ENCODE peak calls at places on chromosomes 13 and 19, in eight cellular contexts. One of them, this sample, is unnamed.
A peak's percentile ranks its signal among the peaks of the same experiment; 100 is the strongest.

GRCh38 chr13:41505209-41505835 is 48.0 kb downstream of the RGCC start:
- DNase-seq in NB4: no peak
- DNase-seq in iPS-NIHi11: no peak
- DNase-seq in vagina: no peak
- DNase-seq in NCI-H2081: no peak
- DNase-seq in ELR: peak; percentile 88
- DNase-seq in body of pancreas: no peak
- DNase-seq in T-helper 2 cell: no peak
- DNase-seq in this sample: no peak

GRCh38 chr13:112248406-112248760 is 127.8 kb upstream of the SPACA7 start:
- DNase-seq in NB4: no peak
- DNase-seq in iPS-NIHi11: no peak
- DNase-seq in vagina: peak; percentile 11
- DNase-seq in NCI-H2081: no peak
- DNase-seq in ELR: no peak
- DNase-seq in body of pancreas: no peak
- DNase-seq in T-helper 2 cell: no peak
- DNase-seq in this sample: no peak

GRCh38 chr13:112141643-112142400 is 74.9 kb downstream of the SOX1 start:
- DNase-seq in NB4: no peak
- DNase-seq in iPS-NIHi11: no peak
- DNase-seq in vagina: no peak
- DNase-seq in NCI-H2081: no peak
- DNase-seq in ELR: no peak
- DNase-seq in body of pancreas: no peak
- DNase-seq in T-helper 2 cell: no peak
- DNase-seq in this sample: no peak

GRCh38 chr19:19459099-19459498 is 53.6 kb downstream of the GATAD2A start:
- DNase-seq in NB4: no peak
- DNase-seq in iPS-NIHi11: no peak
- DNase-seq in vagina: no peak
- DNase-seq in NCI-H2081: no peak
- DNase-seq in ELR: peak; percentile 60
- DNase-seq in body of pancreas: no peak
- DNase-seq in T-helper 2 cell: no peak
- DNase-seq in this sample: no peak

GRCh38 chr19:16405091-16405490 is 66.7 kb downstream of the EPS15L1 start:
- DNase-seq in NB4: no peak
- DNase-seq in iPS-NIHi11: no peak
- DNase-seq in vagina: no peak
- DNase-seq in NCI-H2081: no peak
- DNase-seq in ELR: no peak
- DNase-seq in body of pancreas: no peak
- DNase-seq in T-helper 2 cell: no peak
- DNase-seq in this sample: no peak

GRCh38 chr13:113034451-113035208 is 65.6 kb downstream of the MCF2L start:
- DNase-seq in NB4: peak; percentile 26
- DNase-seq in iPS-NIHi11: peak; percentile 81
- DNase-seq in vagina: no peak
- DNase-seq in NCI-H2081: peak; percentile 18
- DNase-seq in ELR: peak; percentile 70
- DNase-seq in body of pancreas: peak; percentile 38
- DNase-seq in T-helper 2 cell: no peak
- DNase-seq in this sample: no peak

GRCh38 chr13:99725644-99726043 is 224.4 kb downstream of the TM9SF2 start:
- DNase-seq in NB4: no peak
- DNase-seq in iPS-NIHi11: no peak
- DNase-seq in vagina: no peak
- DNase-seq in NCI-H2081: no peak
- DNase-seq in ELR: no peak
- DNase-seq in body of pancreas: no peak
- DNase-seq in T-helper 2 cell: no peak
- DNase-seq in this sample: no peak

GRCh38 chr19:32318884-32319520 is 26.4 kb upstream of the ZNF507 start:
- DNase-seq in NB4: peak; percentile 30
- DNase-seq in iPS-NIHi11: peak; percentile 72
- DNase-seq in vagina: peak; percentile 62
- DNase-seq in NCI-H2081: no peak
- DNase-seq in ELR: peak; percentile 42
- DNase-seq in body of pancreas: no peak
- DNase-seq in T-helper 2 cell: no peak
- DNase-seq in this sample: peak; percentile 19

GRCh38 chr19:41914906-41915247 is 13.4 kb downstream of the ERFL start:
- DNase-seq in NB4: no peak
- DNase-seq in iPS-NIHi11: no peak
- DNase-seq in vagina: no peak
- DNase-seq in NCI-H2081: no peak
- DNase-seq in ELR: no peak
- DNase-seq in body of pancreas: no peak
- DNase-seq in T-helper 2 cell: no peak
- DNase-seq in this sample: no peak

GRCh38 chr19:3673506-3674439 is 26.5 kb downstream of the PIP5K1C start:
- DNase-seq in NB4: no peak
- DNase-seq in iPS-NIHi11: no peak
- DNase-seq in vagina: no peak
- DNase-seq in NCI-H2081: no peak
- DNase-seq in ELR: no peak
- DNase-seq in body of pancreas: no peak
- DNase-seq in T-helper 2 cell: no peak
- DNase-seq in this sample: peak; percentile 67

GRCh38 chr13:102838273-102838672 is 7.6 kb upstream of the ERCC5 start:
- DNase-seq in NB4: no peak
- DNase-seq in iPS-NIHi11: no peak
- DNase-seq in vagina: no peak
- DNase-seq in NCI-H2081: no peak
- DNase-seq in ELR: no peak
- DNase-seq in body of pancreas: no peak
- DNase-seq in T-helper 2 cell: no peak
- DNase-seq in this sample: no peak

GRCh38 chr19:2547721-2548120 is 71.8 kb downstream of the GADD45B start:
- DNase-seq in NB4: no peak
- DNase-seq in iPS-NIHi11: no peak
- DNase-seq in vagina: no peak
- DNase-seq in NCI-H2081: no peak
- DNase-seq in ELR: no peak
- DNase-seq in body of pancreas: no peak
- DNase-seq in T-helper 2 cell: no peak
- DNase-seq in this sample: no peak

GRCh38 chr13:52177276-52177675 is 17.9 kb upstream of the NEK3 start:
- DNase-seq in NB4: no peak
- DNase-seq in iPS-NIHi11: no peak
- DNase-seq in vagina: no peak
- DNase-seq in NCI-H2081: no peak
- DNase-seq in ELR: no peak
- DNase-seq in body of pancreas: no peak
- DNase-seq in T-helper 2 cell: no peak
- DNase-seq in this sample: no peak

GRCh38 chr19:38224014-38224862 is at the start of gene DPF1:
- DNase-seq in NB4: peak; percentile 76
- DNase-seq in iPS-NIHi11: peak; percentile 99
- DNase-seq in vagina: no peak
- DNase-seq in NCI-H2081: peak; percentile 86
- DNase-seq in ELR: peak; percentile 87
- DNase-seq in body of pancreas: no peak
- DNase-seq in T-helper 2 cell: peak; percentile 22
- DNase-seq in this sample: peak; percentile 41

GRCh38 chr13:20127563-20128458 is 33.0 kb downstream of the GJA3 start:
- DNase-seq in NB4: peak; percentile 87
- DNase-seq in iPS-NIHi11: peak; percentile 80
- DNase-seq in vagina: no peak
- DNase-seq in NCI-H2081: no peak
- DNase-seq in ELR: peak; percentile 67
- DNase-seq in body of pancreas: peak; percentile 78
- DNase-seq in T-helper 2 cell: peak; percentile 22
- DNase-seq in this sample: peak; percentile 75

GRCh38 chr13:109642358-109642757 is 144.0 kb downstream of the IRS2 start:
- DNase-seq in NB4: no peak
- DNase-seq in iPS-NIHi11: no peak
- DNase-seq in vagina: no peak
- DNase-seq in NCI-H2081: no peak
- DNase-seq in ELR: no peak
- DNase-seq in body of pancreas: no peak
- DNase-seq in T-helper 2 cell: no peak
- DNase-seq in this sample: no peak

GRCh38 chr13:40611004-40611403 is 55.4 kb downstream of the FOXO1 start:
- DNase-seq in NB4: no peak
- DNase-seq in iPS-NIHi11: no peak
- DNase-seq in vagina: no peak
- DNase-seq in NCI-H2081: no peak
- DNase-seq in ELR: no peak
- DNase-seq in body of pancreas: no peak
- DNase-seq in T-helper 2 cell: no peak
- DNase-seq in this sample: no peak

GRCh38 chr13:26810095-26810494 is 49.5 kb upstream of the GPR12 start:
- DNase-seq in NB4: no peak
- DNase-seq in iPS-NIHi11: no peak
- DNase-seq in vagina: no peak
- DNase-seq in NCI-H2081: no peak
- DNase-seq in ELR: no peak
- DNase-seq in body of pancreas: no peak
- DNase-seq in T-helper 2 cell: no peak
- DNase-seq in this sample: no peak

GRCh38 chr13:95301135-95301946 is at the start of gene ABCC4:
- DNase-seq in NB4: peak; percentile 79
- DNase-seq in iPS-NIHi11: peak; percentile 92
- DNase-seq in vagina: no peak
- DNase-seq in NCI-H2081: peak; percentile 64
- DNase-seq in ELR: peak; percentile 84
- DNase-seq in body of pancreas: peak; percentile 60
- DNase-seq in T-helper 2 cell: peak; percentile 34
- DNase-seq in this sample: peak; percentile 65

GRCh38 chr13:113625965-113626661 is 31.9 kb downstream of the ATP4B start:
- DNase-seq in NB4: no peak
- DNase-seq in iPS-NIHi11: no peak
- DNase-seq in vagina: no peak
- DNase-seq in NCI-H2081: no peak
- DNase-seq in ELR: peak; percentile 32
- DNase-seq in body of pancreas: no peak
- DNase-seq in T-helper 2 cell: no peak
- DNase-seq in this sample: no peak

GRCh38 chr19:38004505-38005223 is 97.7 kb downstream of the SIPA1L3 start:
- DNase-seq in NB4: peak; percentile 90
- DNase-seq in iPS-NIHi11: peak; percentile 90
- DNase-seq in vagina: peak; percentile 98
- DNase-seq in NCI-H2081: peak; percentile 75
- DNase-seq in ELR: peak; percentile 95
- DNase-seq in body of pancreas: peak; percentile 62
- DNase-seq in T-helper 2 cell: no peak
- DNase-seq in this sample: peak; percentile 96

GRCh38 chr13:77507931-77508776 is 27.4 kb upstream of the SCEL start:
- DNase-seq in NB4: no peak
- DNase-seq in iPS-NIHi11: peak; percentile 33
- DNase-seq in vagina: no peak
- DNase-seq in NCI-H2081: no peak
- DNase-seq in ELR: peak; percentile 90
- DNase-seq in body of pancreas: no peak
- DNase-seq in T-helper 2 cell: no peak
- DNase-seq in this sample: no peak

GRCh38 chr13:109877809-109878208 is 91.4 kb upstream of the IRS2 start:
- DNase-seq in NB4: no peak
- DNase-seq in iPS-NIHi11: no peak
- DNase-seq in vagina: no peak
- DNase-seq in NCI-H2081: no peak
- DNase-seq in ELR: no peak
- DNase-seq in body of pancreas: no peak
- DNase-seq in T-helper 2 cell: no peak
- DNase-seq in this sample: no peak

GRCh38 chr19:33484226-33484774 is 37.3 kb downstream of the PEPD start:
- DNase-seq in NB4: no peak
- DNase-seq in iPS-NIHi11: no peak
- DNase-seq in vagina: no peak
- DNase-seq in NCI-H2081: no peak
- DNase-seq in ELR: no peak
- DNase-seq in body of pancreas: no peak
- DNase-seq in T-helper 2 cell: no peak
- DNase-seq in this sample: no peak

GRCh38 chr19:55617426-55617825 is 6.9 kb downstream of the ZNF784 start:
- DNase-seq in NB4: no peak
- DNase-seq in iPS-NIHi11: no peak
- DNase-seq in vagina: no peak
- DNase-seq in NCI-H2081: no peak
- DNase-seq in ELR: no peak
- DNase-seq in body of pancreas: no peak
- DNase-seq in T-helper 2 cell: no peak
- DNase-seq in this sample: no peak

GRCh38 chr13:41455725-41456419 is 1.5 kb upstream of the RGCC start:
- DNase-seq in NB4: no peak
- DNase-seq in iPS-NIHi11: no peak
- DNase-seq in vagina: no peak
- DNase-seq in NCI-H2081: no peak
- DNase-seq in ELR: peak; percentile 14
- DNase-seq in body of pancreas: no peak
- DNase-seq in T-helper 2 cell: no peak
- DNase-seq in this sample: no peak

GRCh38 chr13:113758651-113759524 is at the start of gene TMEM255B:
- DNase-seq in NB4: peak; percentile 90
- DNase-seq in iPS-NIHi11: peak; percentile 99
- DNase-seq in vagina: no peak
- DNase-seq in NCI-H2081: no peak
- DNase-seq in ELR: peak; percentile 79
- DNase-seq in body of pancreas: peak; percentile 79
- DNase-seq in T-helper 2 cell: peak; percentile 66
- DNase-seq in this sample: peak; percentile 95

GRCh38 chr19:17616961-17617806 is 61.7 kb downstream of the COLGALT1 start:
- DNase-seq in NB4: peak; percentile 47
- DNase-seq in iPS-NIHi11: peak; percentile 82
- DNase-seq in vagina: no peak
- DNase-seq in NCI-H2081: no peak
- DNase-seq in ELR: peak; percentile 39
- DNase-seq in body of pancreas: no peak
- DNase-seq in T-helper 2 cell: no peak
- DNase-seq in this sample: peak; percentile 48

GRCh38 chr19:57682226-57682766 is 519 bp downstream of the ZNF551 start:
- DNase-seq in NB4: no peak
- DNase-seq in iPS-NIHi11: no peak
- DNase-seq in vagina: no peak
- DNase-seq in NCI-H2081: no peak
- DNase-seq in ELR: no peak
- DNase-seq in body of pancreas: no peak
- DNase-seq in T-helper 2 cell: no peak
- DNase-seq in this sample: no peak

GRCh38 chr19:29810504-29810871 is 1.3 kb upstream of the CCNE1 start:
- DNase-seq in NB4: peak; percentile 11
- DNase-seq in iPS-NIHi11: no peak
- DNase-seq in vagina: no peak
- DNase-seq in NCI-H2081: no peak
- DNase-seq in ELR: peak; percentile 28
- DNase-seq in body of pancreas: peak; percentile 33
- DNase-seq in T-helper 2 cell: no peak
- DNase-seq in this sample: no peak

GRCh38 chr13:113553541-113554332 is 30.8 kb upstream of the TFDP1 start:
- DNase-seq in NB4: no peak
- DNase-seq in iPS-NIHi11: no peak
- DNase-seq in vagina: peak; percentile 79
- DNase-seq in NCI-H2081: no peak
- DNase-seq in ELR: no peak
- DNase-seq in body of pancreas: no peak
- DNase-seq in T-helper 2 cell: no peak
- DNase-seq in this sample: no peak

GRCh38 chr13:39210961-39211534 is 172.8 kb downstream of the NHLRC3 start:
- DNase-seq in NB4: no peak
- DNase-seq in iPS-NIHi11: no peak
- DNase-seq in vagina: no peak
- DNase-seq in NCI-H2081: no peak
- DNase-seq in ELR: peak; percentile 54
- DNase-seq in body of pancreas: no peak
- DNase-seq in T-helper 2 cell: no peak
- DNase-seq in this sample: no peak

GRCh38 chr13:98541701-98542203 is 35.2 kb downstream of the STK24 start:
- DNase-seq in NB4: no peak
- DNase-seq in iPS-NIHi11: no peak
- DNase-seq in vagina: no peak
- DNase-seq in NCI-H2081: no peak
- DNase-seq in ELR: peak; percentile 54
- DNase-seq in body of pancreas: no peak
- DNase-seq in T-helper 2 cell: no peak
- DNase-seq in this sample: no peak

GRCh38 chr19:1445932-1446712 is 3.8 kb upstream of the APC2 start:
- DNase-seq in NB4: no peak
- DNase-seq in iPS-NIHi11: peak; percentile 84
- DNase-seq in vagina: no peak
- DNase-seq in NCI-H2081: peak; percentile 19
- DNase-seq in ELR: peak; percentile 40
- DNase-seq in body of pancreas: no peak
- DNase-seq in T-helper 2 cell: no peak
- DNase-seq in this sample: no peak